ENCODE peak calls at places on chromosomes 5 and 9, in ten cellular contexts. One of them, this sample, is unnamed. For H3K4me1, the result is how much of the 10 kb centered on the place peaks cover.

GRCh38 chr5:150153957-150154617 is 1.6 kb downstream of the PDGFRB start:
- DNase-seq in left lung: no peak
- DNase-seq in colonic mucosa: no peak
- DNase-seq in cardiac muscle cell: no peak
- DNase-seq in gastrocnemius medialis: no peak
- DNase-seq in uterus: no peak
- DNase-seq in heart left ventricle: no peak
- DNase-seq in prostate gland: no peak
- DNase-seq in neural progenitor cell: peak
- DNase-seq in Panc1: no peak
- DNase-seq in this sample: no peak

GRCh38 chr5:73960023-73960422 is 334.0 kb downstream of the ARHGEF28 start:
- DNase-seq in left lung: no peak
- DNase-seq in colonic mucosa: no peak
- DNase-seq in cardiac muscle cell: no peak
- DNase-seq in gastrocnemius medialis: no peak
- DNase-seq in uterus: no peak
- DNase-seq in heart left ventricle: no peak
- DNase-seq in prostate gland: no peak
- DNase-seq in neural progenitor cell: no peak
- DNase-seq in Panc1: no peak
- DNase-seq in this sample: no peak

GRCh38 chr9:134474058-134474370 is 147.8 kb downstream of the RXRA start:
- DNase-seq in left lung: no peak
- DNase-seq in colonic mucosa: no peak
- DNase-seq in cardiac muscle cell: no peak
- DNase-seq in gastrocnemius medialis: no peak
- DNase-seq in uterus: peak
- DNase-seq in heart left ventricle: peak
- DNase-seq in prostate gland: no peak
- DNase-seq in neural progenitor cell: no peak
- DNase-seq in Panc1: no peak
- DNase-seq in this sample: no peak

GRCh38 chr5:172450861-172451695 is 3.2 kb downstream of the SH3PXD2B start:
- DNase-seq in left lung: peak
- DNase-seq in colonic mucosa: no peak
- DNase-seq in cardiac muscle cell: peak
- DNase-seq in gastrocnemius medialis: no peak
- DNase-seq in uterus: peak
- DNase-seq in heart left ventricle: no peak
- DNase-seq in prostate gland: no peak
- DNase-seq in neural progenitor cell: peak
- DNase-seq in Panc1: no peak
- DNase-seq in this sample: peak

GRCh38 chr9:112881366-112881765 is 9.3 kb downstream of the SLC46A2 start:
- DNase-seq in left lung: no peak
- DNase-seq in colonic mucosa: no peak
- DNase-seq in cardiac muscle cell: no peak
- DNase-seq in gastrocnemius medialis: no peak
- DNase-seq in uterus: no peak
- DNase-seq in heart left ventricle: no peak
- DNase-seq in prostate gland: no peak
- DNase-seq in neural progenitor cell: no peak
- DNase-seq in Panc1: no peak
- DNase-seq in this sample: no peak

GRCh38 chr5:137146402-137146889 is 352.7 kb downstream of the SPOCK1 start:
- DNase-seq in left lung: no peak
- DNase-seq in colonic mucosa: no peak
- DNase-seq in cardiac muscle cell: no peak
- DNase-seq in gastrocnemius medialis: peak
- DNase-seq in uterus: peak
- DNase-seq in heart left ventricle: no peak
- DNase-seq in prostate gland: no peak
- DNase-seq in neural progenitor cell: no peak
- DNase-seq in Panc1: peak
- DNase-seq in this sample: no peak

GRCh38 chr5:91288117-91288516 is 95.0 kb downstream of the ARRDC3 start:
- DNase-seq in left lung: no peak
- DNase-seq in colonic mucosa: no peak
- DNase-seq in cardiac muscle cell: no peak
- DNase-seq in gastrocnemius medialis: no peak
- DNase-seq in uterus: no peak
- DNase-seq in heart left ventricle: no peak
- DNase-seq in prostate gland: no peak
- DNase-seq in neural progenitor cell: no peak
- DNase-seq in Panc1: no peak
- DNase-seq in this sample: no peak

GRCh38 chr9:96476591-96476990 is 26.6 kb downstream of the HABP4 start:
- DNase-seq in left lung: no peak
- DNase-seq in colonic mucosa: no peak
- DNase-seq in cardiac muscle cell: peak
- DNase-seq in gastrocnemius medialis: no peak
- DNase-seq in uterus: no peak
- DNase-seq in heart left ventricle: no peak
- DNase-seq in prostate gland: no peak
- DNase-seq in neural progenitor cell: no peak
- DNase-seq in Panc1: no peak
- DNase-seq in this sample: no peak

GRCh38 chr9:89564257-89564878 is 40.4 kb upstream of the GADD45G start:
- DNase-seq in left lung: no peak
- DNase-seq in colonic mucosa: no peak
- DNase-seq in cardiac muscle cell: peak
- DNase-seq in gastrocnemius medialis: no peak
- DNase-seq in uterus: no peak
- DNase-seq in heart left ventricle: no peak
- DNase-seq in prostate gland: no peak
- DNase-seq in neural progenitor cell: peak
- DNase-seq in Panc1: no peak
- DNase-seq in this sample: peak

GRCh38 chr5:225334-225733 is 7.2 kb downstream of the SDHA start:
- DNase-seq in left lung: no peak
- DNase-seq in colonic mucosa: no peak
- DNase-seq in cardiac muscle cell: no peak
- DNase-seq in gastrocnemius medialis: no peak
- DNase-seq in uterus: no peak
- DNase-seq in heart left ventricle: no peak
- DNase-seq in prostate gland: no peak
- DNase-seq in neural progenitor cell: no peak
- DNase-seq in Panc1: no peak
- DNase-seq in this sample: no peak

GRCh38 chr5:107532182-107532878 is 138.4 kb downstream of the EFNA5 start:
- DNase-seq in left lung: no peak
- DNase-seq in colonic mucosa: no peak
- DNase-seq in cardiac muscle cell: no peak
- DNase-seq in gastrocnemius medialis: no peak
- DNase-seq in uterus: no peak
- DNase-seq in heart left ventricle: no peak
- DNase-seq in prostate gland: no peak
- DNase-seq in neural progenitor cell: peak
- DNase-seq in Panc1: no peak
- DNase-seq in this sample: no peak

GRCh38 chr5:145976431-145977155 is 40.2 kb downstream of the SH3RF2 start:
- DNase-seq in left lung: no peak
- DNase-seq in colonic mucosa: no peak
- DNase-seq in cardiac muscle cell: no peak
- DNase-seq in gastrocnemius medialis: no peak
- DNase-seq in uterus: no peak
- DNase-seq in heart left ventricle: no peak
- DNase-seq in prostate gland: no peak
- DNase-seq in neural progenitor cell: no peak
- DNase-seq in Panc1: no peak
- DNase-seq in this sample: no peak

GRCh38 chr5:180799902-180800801 is 2.5 kb downstream of the MGAT1 start:
- DNase-seq in left lung: no peak
- DNase-seq in colonic mucosa: peak
- DNase-seq in cardiac muscle cell: no peak
- DNase-seq in gastrocnemius medialis: no peak
- DNase-seq in uterus: no peak
- DNase-seq in heart left ventricle: no peak
- DNase-seq in prostate gland: no peak
- DNase-seq in neural progenitor cell: no peak
- DNase-seq in Panc1: no peak
- DNase-seq in this sample: no peak

DNA sequence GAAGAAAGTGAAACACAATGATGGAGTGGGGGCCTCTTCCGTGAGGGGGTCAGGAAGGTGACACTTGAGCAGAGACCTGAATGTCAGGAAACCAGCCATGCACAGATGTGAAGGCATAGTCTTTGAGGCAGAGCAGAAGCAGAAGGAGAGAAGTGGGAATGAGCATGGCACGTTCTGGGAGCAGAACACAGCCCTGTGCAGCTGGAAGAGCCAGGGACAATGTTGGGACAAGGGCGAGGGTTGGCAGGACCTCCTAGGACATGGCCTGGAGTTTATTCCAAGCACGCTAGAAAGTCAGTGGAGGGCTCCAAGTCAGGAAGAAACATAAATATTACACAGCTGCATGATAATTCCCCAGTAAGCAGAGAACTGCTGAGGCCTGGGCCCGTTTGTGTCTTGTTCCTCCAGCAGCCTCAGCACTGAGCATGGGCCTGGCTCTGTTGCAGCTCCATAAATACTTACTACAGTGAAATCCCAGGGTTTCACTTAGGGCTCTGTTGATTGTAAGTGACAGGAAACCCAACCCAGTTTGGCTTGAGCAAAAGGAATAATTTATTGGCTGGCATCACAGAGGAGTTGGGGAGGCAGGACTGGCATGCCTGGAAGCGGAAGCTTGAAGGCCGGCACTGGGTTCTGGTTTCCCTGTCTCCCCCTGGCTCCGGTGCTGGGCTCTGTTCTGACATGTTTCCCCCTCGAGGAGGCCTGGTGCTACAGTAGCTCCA is 66.2 kb downstream of the MVB12B start:
- DNase-seq in left lung: no peak
- DNase-seq in colonic mucosa: no peak
- DNase-seq in cardiac muscle cell: no peak
- DNase-seq in gastrocnemius medialis: peak
- DNase-seq in uterus: no peak
- DNase-seq in heart left ventricle: no peak
- DNase-seq in prostate gland: peak
- DNase-seq in neural progenitor cell: no peak
- DNase-seq in Panc1: no peak
- DNase-seq in this sample: no peak
- H3K4me1 ChIP-seq in left lung: half or more
- H3K4me1 ChIP-seq in colonic mucosa: under half
- H3K4me1 ChIP-seq in cardiac muscle cell: under half
- H3K4me1 ChIP-seq in gastrocnemius medialis: half or more
- H3K4me1 ChIP-seq in uterus: under half
- H3K4me1 ChIP-seq in heart left ventricle: under half
- H3K4me1 ChIP-seq in prostate gland: under half
- H3K4me1 ChIP-seq in neural progenitor cell: under half
- H3K4me1 ChIP-seq in Panc1: under half
- H3K4me1 ChIP-seq in this sample: under half

GRCh38 chr5:115309751-115310370 is 13.4 kb upstream of the CCDC112 start:
- DNase-seq in left lung: no peak
- DNase-seq in colonic mucosa: no peak
- DNase-seq in cardiac muscle cell: peak
- DNase-seq in gastrocnemius medialis: no peak
- DNase-seq in uterus: no peak
- DNase-seq in heart left ventricle: no peak
- DNase-seq in prostate gland: no peak
- DNase-seq in neural progenitor cell: peak
- DNase-seq in Panc1: peak
- DNase-seq in this sample: no peak
- TF ChIP-seq CTCF in left lung: peak
- TF ChIP-seq CTCF in colonic mucosa: peak
- TF ChIP-seq CTCF in cardiac muscle cell: peak
- TF ChIP-seq CTCF in gastrocnemius medialis: peak
- TF ChIP-seq CTCF in uterus: peak
- TF ChIP-seq CTCF in heart left ventricle: peak
- TF ChIP-seq CTCF in prostate gland: peak
- TF ChIP-seq CTCF in neural progenitor cell: peak
- TF ChIP-seq CTCF in Panc1: peak
- TF ChIP-seq CTCF in this sample: peak

GRCh38 chr5:148926207-148926606 is 99.8 kb downstream of the ADRB2 start:
- DNase-seq in left lung: no peak
- DNase-seq in colonic mucosa: no peak
- DNase-seq in cardiac muscle cell: no peak
- DNase-seq in gastrocnemius medialis: no peak
- DNase-seq in uterus: no peak
- DNase-seq in heart left ventricle: no peak
- DNase-seq in prostate gland: no peak
- DNase-seq in neural progenitor cell: no peak
- DNase-seq in Panc1: no peak
- DNase-seq in this sample: no peak
- H3K4me1 ChIP-seq in left lung: under half
- H3K4me1 ChIP-seq in colonic mucosa: under half
- H3K4me1 ChIP-seq in cardiac muscle cell: under half
- H3K4me1 ChIP-seq in gastrocnemius medialis: under half
- H3K4me1 ChIP-seq in uterus: under half
- H3K4me1 ChIP-seq in heart left ventricle: under half
- H3K4me1 ChIP-seq in prostate gland: under half
- H3K4me1 ChIP-seq in neural progenitor cell: under half
- H3K4me1 ChIP-seq in Panc1: under half
- H3K4me1 ChIP-seq in this sample: under half

GRCh38 chr9:87882627-87883026 is at the start of gene SPATA31E1:
- DNase-seq in left lung: no peak
- DNase-seq in colonic mucosa: no peak
- DNase-seq in cardiac muscle cell: no peak
- DNase-seq in gastrocnemius medialis: no peak
- DNase-seq in uterus: no peak
- DNase-seq in heart left ventricle: no peak
- DNase-seq in prostate gland: peak
- DNase-seq in neural progenitor cell: peak
- DNase-seq in Panc1: no peak
- DNase-seq in this sample: peak

GRCh38 chr9:87885484-87886189 is 3.0 kb downstream of the SPATA31E1 start:
- DNase-seq in left lung: no peak
- DNase-seq in colonic mucosa: no peak
- DNase-seq in cardiac muscle cell: no peak
- DNase-seq in gastrocnemius medialis: no peak
- DNase-seq in uterus: no peak
- DNase-seq in heart left ventricle: no peak
- DNase-seq in prostate gland: no peak
- DNase-seq in neural progenitor cell: no peak
- DNase-seq in Panc1: no peak
- DNase-seq in this sample: no peak

GRCh38 chr9:87883274-87883673 is 597 bp downstream of the SPATA31E1 start:
- DNase-seq in left lung: peak
- DNase-seq in colonic mucosa: no peak
- DNase-seq in cardiac muscle cell: no peak
- DNase-seq in gastrocnemius medialis: no peak
- DNase-seq in uterus: no peak
- DNase-seq in heart left ventricle: no peak
- DNase-seq in prostate gland: peak
- DNase-seq in neural progenitor cell: no peak
- DNase-seq in Panc1: no peak
- DNase-seq in this sample: no peak

GRCh38 chr9:87884578-87885459 is 2.1 kb downstream of the SPATA31E1 start:
- DNase-seq in left lung: peak
- DNase-seq in colonic mucosa: no peak
- DNase-seq in cardiac muscle cell: no peak
- DNase-seq in gastrocnemius medialis: no peak
- DNase-seq in uterus: no peak
- DNase-seq in heart left ventricle: no peak
- DNase-seq in prostate gland: peak
- DNase-seq in neural progenitor cell: no peak
- DNase-seq in Panc1: no peak
- DNase-seq in this sample: no peak

DNA sequence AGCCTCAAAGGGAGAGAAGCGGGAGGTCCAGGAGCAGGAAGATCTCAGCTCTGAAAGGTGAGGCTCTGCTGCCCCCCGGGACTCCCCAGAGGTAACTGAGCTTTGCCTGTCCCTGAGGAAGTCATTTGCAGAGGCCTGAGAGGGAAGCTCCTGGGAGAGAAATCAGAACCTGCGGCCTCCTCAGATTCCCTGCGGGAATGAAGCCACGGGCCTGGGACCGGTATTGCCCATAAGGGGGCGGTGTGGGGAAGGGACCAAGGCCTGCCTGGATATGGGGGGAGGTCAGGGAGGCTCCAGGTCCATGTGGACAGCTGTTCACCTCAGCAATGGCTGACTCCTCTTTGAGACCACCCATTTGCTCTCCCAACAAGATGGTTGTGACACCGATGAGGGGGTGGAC is 1.3 kb downstream of the SPATA31E1 start:
- DNase-seq in left lung: no peak
- DNase-seq in colonic mucosa: peak
- DNase-seq in cardiac muscle cell: no peak
- DNase-seq in gastrocnemius medialis: no peak
- DNase-seq in uterus: no peak
- DNase-seq in heart left ventricle: no peak
- DNase-seq in prostate gland: peak
- DNase-seq in neural progenitor cell: peak
- DNase-seq in Panc1: no peak
- DNase-seq in this sample: peak
- TF ChIP-seq CTCF in left lung: no peak
- TF ChIP-seq CTCF in colonic mucosa: peak
- TF ChIP-seq CTCF in cardiac muscle cell: peak
- TF ChIP-seq CTCF in gastrocnemius medialis: no peak
- TF ChIP-seq CTCF in uterus: no peak
- TF ChIP-seq CTCF in heart left ventricle: no peak
- TF ChIP-seq CTCF in prostate gland: no peak
- TF ChIP-seq CTCF in neural progenitor cell: peak
- TF ChIP-seq CTCF in Panc1: peak
- TF ChIP-seq CTCF in this sample: peak

This sample was measured in H9.